ENCODE peak calls at places on chromosome 9, in four cellular contexts. K, N, U and B are unnamed samples.

GRCh38 chr9:113654605-113655193 is 191.2 kb downstream of the RGS3 start:
- DNase-seq in K (no peak), N (peak), U (peak), B (peak)

GRCh38 chr9:91815896-91816295 is 134.1 kb downstream of the ROR2 start:
- DNase-seq in K (no peak), N (no peak), U (no peak), B (no peak)

GRCh38 chr9:1759009-1759408 is 256.1 kb upstream of the SMARCA2 start:
- DNase-seq in K (no peak), N (no peak), U (no peak), B (no peak)

GRCh38 chr9:96029722-96030515 is 154.4 kb downstream of the ERCC6L2 start:
- DNase-seq in K (no peak), N (no peak), U (no peak), B (no peak)

GRCh38 chr9:91558879-91559278 is 135.2 kb upstream of the NFIL3 start:
- DNase-seq in K (no peak), N (peak), U (peak), B (no peak)

GRCh38 chr9:75974006-75974766 is 83.7 kb downstream of the PCSK5 start:
- DNase-seq in K (no peak), N (no peak), U (no peak), B (no peak)

GRCh38 chr9:75889977-75890540 is 414 bp upstream of the PCSK5 start:
- DNase-seq in K (no peak), N (peak), U (peak), B (peak)

GRCh38 chr9:123749580-123750202 is 180.2 kb downstream of the DENND1A start:
- DNase-seq in K (no peak), N (no peak), U (no peak), B (no peak)

GRCh38 chr9:110065527-110065926 is 142.4 kb downstream of the C9orf152 start:
- DNase-seq in K (no peak), N (peak), U (peak), B (no peak)

GRCh38 chr9:123338710-123339665 is 17.0 kb upstream of the CRB2 start:
- DNase-seq in K (peak), N (no peak), U (no peak), B (peak)

GRCh38 chr9:96383165-96383939 is at the start of gene SLC35D2:
- DNase-seq in K (no peak), N (peak), U (peak), B (peak)

GRCh38 chr9:4839470-4839912 is 46.7 kb downstream of the RCL1 start:
- DNase-seq in K (no peak), N (no peak), U (no peak), B (no peak)

GRCh38 chr9:99181621-99182020 is 40.1 kb downstream of the ALG2 start:
- DNase-seq in K (no peak), N (no peak), U (peak), B (no peak)

GRCh38 chr9:89919171-89919681 is 314.4 kb downstream of the GADD45G start:
- DNase-seq in K (no peak), N (no peak), U (no peak), B (peak)

GRCh38 chr9:134689320-134690181 is 47.9 kb downstream of the COL5A1 start:
- DNase-seq in K (no peak), N (peak), U (peak), B (peak)

GRCh38 chr9:78462616-78463015 is 165.7 kb downstream of the PSAT1 start:
- DNase-seq in K (no peak), N (peak), U (no peak), B (no peak)

GRCh38 chr9:12314589-12314988 is 378.6 kb upstream of the TYRP1 start:
- DNase-seq in K (no peak), N (no peak), U (no peak), B (no peak)

GRCh38 chr9:21710792-21711191 is 91.6 kb upstream of the MTAP start:
- DNase-seq in K (no peak), N (peak), U (peak), B (no peak)

GRCh38 chr9:34612788-34613390 is 992 bp upstream of the RPP25L start:
- DNase-seq in K (peak), N (peak), U (peak), B (peak)

GRCh38 chr9:101400120-101400519 is 1.5 kb downstream of the ZNF189 start:
- DNase-seq in K (no peak), N (peak), U (no peak), B (peak)

GRCh38 chr9:31807574-31808256 is 576.7 kb upstream of the ACO1 start:
- DNase-seq in K (no peak), N (no peak), U (no peak), B (no peak)

GRCh38 chr9:123074627-123075026 is 41.2 kb downstream of the GPR21 start:
- DNase-seq in K (no peak), N (no peak), U (no peak), B (no peak)

GRCh38 chr9:133558191-133559126 is 24.0 kb downstream of the ADAMTSL2 start:
- DNase-seq in K (no peak), N (peak), U (peak), B (peak)

GRCh38 chr9:4665357-4665756 is 923 bp downstream of the SPATA6L start:
- DNase-seq in K (no peak), N (peak), U (peak), B (peak)

GRCh38 chr9:124442826-124443225 is 7.4 kb upstream of the ADGRD2 start:
- DNase-seq in K (no peak), N (no peak), U (no peak), B (no peak)

GRCh38 chr9:126793686-126794417 is 11.0 kb upstream of the ZBTB43 start:
- DNase-seq in K (no peak), N (no peak), U (no peak), B (no peak)

GRCh38 chr9:79471577-79472543 is 99.9 kb upstream of the TLE4 start:
- DNase-seq in K (no peak), N (peak), U (peak), B (peak)

GRCh38 chr9:38708759-38709158 is 11.2 kb downstream of the FAM240B start:
- DNase-seq in K (no peak), N (no peak), U (peak), B (no peak)

GRCh38 chr9:130271473-130271872 is 5.9 kb downstream of the HMCN2 start:
- DNase-seq in K (no peak), N (no peak), U (no peak), B (peak)

GRCh38 chr9:106799146-106799545 is 63.8 kb upstream of the ZNF462 start:
- DNase-seq in K (no peak), N (peak), U (peak), B (peak)

GRCh38 chr9:34549407-34549732 is 26.6 kb upstream of the ENHO start:
- DNase-seq in K (no peak), N (no peak), U (no peak), B (no peak)

GRCh38 chr9:130430734-130431535 is 13.8 kb upstream of the ASS1 start:
- DNase-seq in K (no peak), N (no peak), U (no peak), B (no peak)

GRCh38 chr9:114287763-114288232 is 35.1 kb upstream of the ORM1 start:
- DNase-seq in K (no peak), N (no peak), U (no peak), B (no peak)

GRCh38 chr9:132878695-132879064 is at the start of gene SPACA9:
- DNase-seq in K (no peak), N (peak), U (peak), B (peak)